ENCODE peak calls at places on chromosome 3, in eight cellular contexts. R is stimulated activated CD4-positive, alpha-beta T cell treated with anti-CD3 and anti-CD28 coated beads, Interleukin-1b, Interleukin-23, amount 100 ng/mL, for 48 hours; S is activated CD4-positive, alpha-beta T cell treated with anti-CD3 and anti-CD28 coated beads, Interleukin-2, amount 50 U/mL, for 1 hour; X is GM12892; J is G401; U is fibroblast of lung; Z is EH; V is H54. G is an unnamed sample.

GRCh38 chr3:142003291-142003690 is 126.8 kb downstream of the ATP1B3 start:
- DNase-seq in X (no peak), V (no peak), R (no peak), J (no peak), U (no peak), Z (no peak), S (no peak), G (no peak)

GRCh38 chr3:111603679-111604643 is 8.8 kb upstream of the ZBED2 start:
- DNase-seq in R (peak), S (no peak), J (no peak), X (no peak), Z (no peak), V (no peak), U (no peak), G (no peak)

GRCh38 chr3:118801899-118802298 is 232.7 kb downstream of the IGSF11 start:
- DNase-seq in R (no peak), S (no peak), U (no peak), J (no peak), X (no peak), Z (no peak), V (no peak), G (no peak)

GRCh38 chr3:171028779-171029232 is 2.3 kb upstream of the SLC2A2 start:
- DNase-seq in J (no peak), S (no peak), U (peak), R (no peak), Z (peak), V (peak), X (no peak), G (peak)

GRCh38 chr3:175121225-175121624 is 262.1 kb downstream of the NAALADL2 start:
- DNase-seq in V (no peak), J (no peak), R (no peak), S (no peak), U (no peak), X (no peak), Z (no peak), G (no peak)

GRCh38 chr3:65829228-65829627 is 209.5 kb downstream of the MAGI1 start:
- DNase-seq in X (no peak), R (no peak), U (peak), Z (no peak), V (no peak), S (no peak), J (no peak), G (peak)

GRCh38 chr3:34196914-34197313 is 398.5 kb downstream of the PDCD6IP start:
- DNase-seq in U (no peak), S (no peak), J (no peak), Z (no peak), X (no peak), V (no peak), R (no peak), G (no peak)

GRCh38 chr3:42473083-42473932 is 29.1 kb upstream of the VIPR1 start:
- DNase-seq in X (no peak), S (no peak), V (no peak), Z (peak), U (peak), J (peak), R (no peak), G (peak)

GRCh38 chr3:160754371-160754854 is 1.6 kb upstream of the PPM1L start:
- DNase-seq in V (no peak), R (no peak), Z (peak), U (peak), J (peak), X (no peak), S (peak), G (peak)

GRCh38 chr3:48129921-48130320 is 58.3 kb downstream of the CDC25A start:
- DNase-seq in U (peak), X (no peak), J (no peak), R (no peak), Z (peak), V (no peak), S (no peak), G (peak)

GRCh38 chr3:101646726-101647125 is 30.2 kb downstream of the ZBTB11 start:
- DNase-seq in Z (peak), V (no peak), X (no peak), J (no peak), R (no peak), S (no peak), U (peak), G (peak)

GRCh38 chr3:170128259-170128976 is 53.1 kb downstream of the PHC3 start:
- DNase-seq in X (peak), R (no peak), J (no peak), Z (peak), V (no peak), S (no peak), U (no peak), G (no peak)

GRCh38 chr3:27216955-27217552 is 152.1 kb downstream of the NEK10 start:
- DNase-seq in U (peak), S (no peak), V (no peak), J (no peak), Z (peak), R (no peak), X (no peak), G (peak)

GRCh38 chr3:127214990-127215389 is 22.1 kb downstream of the PRR23E start:
- DNase-seq in J (no peak), S (no peak), X (no peak), V (no peak), U (no peak), Z (peak), R (no peak), G (peak)

GRCh38 chr3:4633078-4634004 is 140.2 kb downstream of the ITPR1 start:
- DNase-seq in V (peak), R (no peak), Z (peak), U (peak), X (peak), J (peak), S (no peak), G (peak)

GRCh38 chr3:136266468-136266867 is 16.3 kb downstream of the PCCB start:
- DNase-seq in R (no peak), Z (peak), X (no peak), J (no peak), U (peak), S (no peak), V (peak), G (peak)

GRCh38 chr3:29215948-29216347 is 64.9 kb upstream of the RBMS3 start:
- DNase-seq in J (no peak), S (no peak), Z (peak), V (no peak), U (peak), X (no peak), R (no peak), G (peak)

GRCh38 chr3:23607184-23607847 is 198.4 kb upstream of the UBE2E1 start:
- DNase-seq in R (no peak), J (no peak), V (no peak), U (no peak), Z (no peak), X (no peak), S (no peak), G (no peak)

GRCh38 chr3:1734494-1735122 is 364.1 kb upstream of the CNTN4 start:
- DNase-seq in X (no peak), R (no peak), V (no peak), S (no peak), J (no peak), Z (no peak), U (no peak), G (no peak)

GRCh38 chr3:120182613-120183524 is 88.6 kb upstream of the GSK3B start:
- DNase-seq in V (no peak), S (no peak), R (no peak), Z (peak), X (no peak), J (no peak), U (no peak), G (peak)

GRCh38 chr3:123876858-123877257 is 7.3 kb downstream of the MYLK start:
- DNase-seq in J (no peak), S (no peak), R (no peak), U (no peak), X (no peak), V (no peak), Z (no peak), G (no peak)

GRCh38 chr3:13776253-13777050 is 103.4 kb downstream of the WNT7A start:
- DNase-seq in V (no peak), X (no peak), R (no peak), J (no peak), S (no peak), U (no peak), Z (no peak), G (no peak)

GRCh38 chr3:170598091-170598502 is 12.2 kb upstream of the SLC7A14 start:
- DNase-seq in S (no peak), R (no peak), V (no peak), Z (no peak), X (no peak), U (no peak), J (peak), G (no peak)

GRCh38 chr3:172103724-172104123 is 64.3 kb downstream of the FNDC3B start:
- DNase-seq in Z (peak), V (no peak), U (peak), S (no peak), X (no peak), R (no peak), J (no peak), G (peak)

GRCh38 chr3:155101398-155101797 is 21.3 kb downstream of the MME start:
- DNase-seq in Z (peak), R (no peak), S (no peak), X (no peak), V (no peak), J (no peak), U (peak), G (peak)

GRCh38 chr3:102415553-102415952 is 19.3 kb upstream of the ZPLD1 start:
- DNase-seq in U (no peak), V (no peak), Z (no peak), R (no peak), S (no peak), X (no peak), J (no peak), G (peak)